ENCODE peak calls at places on chromosomes 6 and 20, in six cellular contexts. X, U, E, R, Y and M are unnamed samples.

GRCh38 chr20:58219342-58219700 is 9.1 kb downstream of the ANKRD60 start:
- DNase-seq in E (no peak), U (no peak), Y (no peak), R (no peak), X (peak; percentile 88), M (peak; percentile 90)

GRCh38 chr6:111050265-111051023 is 36.9 kb upstream of the SLC16A10 start:
- DNase-seq in X (no peak), R (no peak), Y (no peak), U (no peak), E (no peak), M (no peak)

GRCh38 chr20:48944663-48945297 is 23.3 kb downstream of the ARFGEF2 start:
- DNase-seq in Y (no peak), U (no peak), X (no peak), E (no peak), R (no peak), M (no peak)

GRCh38 chr20:13401596-13401995 is 180.5 kb downstream of the ISM1 start:
- DNase-seq in U (no peak), E (no peak), X (no peak), R (no peak), Y (no peak), M (no peak)

GRCh38 chr6:143583542-143584330 is 72.2 kb upstream of the FUCA2 start:
- DNase-seq in Y (no peak), U (no peak), E (no peak), X (no peak), R (no peak), M (peak; percentile 91)

GRCh38 chr6:34237316-34237721 is 646 bp downstream of the HMGA1 start:
- DNase-seq in Y (no peak), U (no peak), X (no peak), R (peak; percentile 30), E (no peak), M (no peak)

GRCh38 chr6:53192590-53193232 is 44.1 kb upstream of the GCM1 start:
- DNase-seq in E (no peak), X (no peak), U (no peak), R (no peak), Y (no peak), M (peak; percentile 12)

GRCh38 chr20:58192065-58192464 is 36.4 kb downstream of the ANKRD60 start:
- DNase-seq in Y (no peak), X (no peak), R (no peak), U (no peak), E (no peak), M (no peak)

GRCh38 chr6:45504947-45505346 is 127.2 kb upstream of the SUPT3H start:
- DNase-seq in U (no peak), Y (peak; percentile 40), R (no peak), X (peak; percentile 97), E (no peak), M (peak; percentile 96)

GRCh38 chr6:28922841-28923317 is 906 bp downstream of the TRIM27 start:
- DNase-seq in X (no peak), E (peak; percentile 69), U (peak; percentile 47), R (peak; percentile 55), Y (no peak), M (peak; percentile 42)

GRCh38 chr6:139982652-139983051 is 608.2 kb upstream of the CITED2 start:
- DNase-seq in R (no peak), X (peak; percentile 92), U (no peak), Y (peak; percentile 59), E (no peak), M (peak; percentile 95)

GRCh38 chr6:20674664-20675063 is 140.4 kb downstream of the CDKAL1 start:
- DNase-seq in Y (no peak), R (no peak), X (no peak), E (no peak), U (no peak), M (no peak)

GRCh38 chr6:111427341-111428116 is 55.5 kb downstream of the REV3L start:
- DNase-seq in X (peak; percentile 31), U (no peak), E (peak; percentile 77), Y (peak; percentile 60), R (no peak), M (peak; percentile 93)

GRCh38 chr6:15329154-15329781 is 83.4 kb downstream of the JARID2 start:
- DNase-seq in Y (peak; percentile 87), X (peak; percentile 43), E (no peak), R (no peak), U (no peak), M (peak; percentile 97)

GRCh38 chr6:108914235-108915022 is 66.2 kb downstream of the ARMC2 start:
- DNase-seq in R (no peak), U (no peak), Y (no peak), E (peak; percentile 37), X (no peak), M (peak; percentile 79)

GRCh38 chr6:28794175-28795002 is 129.4 kb downstream of the TRIM27 start:
- DNase-seq in U (no peak), X (no peak), Y (no peak), E (peak; percentile 54), R (peak; percentile 29), M (peak; percentile 45)

GRCh38 chr6:150567823-150568383 is 31.8 kb upstream of the PLEKHG1 start:
- DNase-seq in U (peak; percentile 53), Y (no peak), X (no peak), E (no peak), R (no peak), M (no peak)

GRCh38 chr6:29502597-29502996 is 14.8 kb upstream of the MAS1L start:
- DNase-seq in Y (no peak), R (no peak), E (no peak), X (no peak), U (no peak), M (no peak)

GRCh38 chr6:164152611-164153010 is 738.1 kb downstream of the QKI start:
- DNase-seq in E (no peak), U (no peak), Y (no peak), X (no peak), R (no peak), M (no peak)

GRCh38 chr6:33683051-33683571 is 28.4 kb downstream of the UQCC2 start:
- DNase-seq in X (no peak), R (no peak), E (no peak), U (no peak), Y (no peak), M (no peak)

GRCh38 chr6:82331031-82331773 is 32.4 kb upstream of the TPBG start:
- DNase-seq in E (peak; percentile 42), X (peak; percentile 5), R (no peak), Y (peak; percentile 28), U (no peak), M (peak; percentile 67)

GRCh38 chr6:136371117-136371696 is 81.6 kb upstream of the BCLAF1 start:
- DNase-seq in R (no peak), U (no peak), Y (no peak), X (no peak), E (no peak), M (no peak)

GRCh38 chr6:106046116-106046853 is 39.9 kb upstream of the PRDM1 start:
- DNase-seq in Y (no peak), X (no peak), R (no peak), E (no peak), U (no peak), M (no peak)

GRCh38 chr20:45998761-45999160 is 9.9 kb upstream of the MMP9 start:
- DNase-seq in E (no peak), U (no peak), R (no peak), X (no peak), Y (no peak), M (no peak)

GRCh38 chr6:136435096-136435495 is 115.1 kb downstream of the MAP7 start:
- DNase-seq in U (no peak), X (no peak), R (peak; percentile 52), Y (no peak), E (no peak), M (no peak)

GRCh38 chr20:14958626-14959025 is 621.2 kb upstream of the FLRT3 start:
- DNase-seq in E (no peak), X (no peak), R (no peak), Y (no peak), U (no peak), M (no peak)

GRCh38 chr6:16723833-16724232 is 37.4 kb downstream of the ATXN1 start:
- DNase-seq in U (no peak), E (no peak), R (no peak), Y (peak; percentile 86), X (peak; percentile 69), M (peak; percentile 95)

GRCh38 chr6:43584892-43585570 is 9.0 kb downstream of the POLH start:
- DNase-seq in X (no peak), E (no peak), U (no peak), R (no peak), Y (no peak), M (no peak)

GRCh38 chr6:10449751-10450150 is 34.9 kb upstream of the TFAP2A start:
- DNase-seq in X (no peak), U (no peak), R (no peak), E (no peak), Y (no peak), M (no peak)

GRCh38 chr6:4503700-4504099 is 272.5 kb upstream of the CDYL start:
- DNase-seq in Y (no peak), X (no peak), E (no peak), U (no peak), R (no peak), M (no peak)

GRCh38 chr6:4509506-4509905 is 266.7 kb upstream of the CDYL start:
- DNase-seq in X (no peak), U (no peak), E (no peak), Y (no peak), R (no peak), M (no peak)

GRCh38 chr6:4506806-4507205 is 269.4 kb upstream of the CDYL start:
- DNase-seq in E (no peak), U (no peak), Y (no peak), X (no peak), R (no peak), M (peak; percentile 7)

GRCh38 chr6:4504700-4505099 is 271.5 kb upstream of the CDYL start:
- DNase-seq in X (no peak), U (no peak), R (no peak), E (no peak), Y (no peak), M (no peak)

DNA sequence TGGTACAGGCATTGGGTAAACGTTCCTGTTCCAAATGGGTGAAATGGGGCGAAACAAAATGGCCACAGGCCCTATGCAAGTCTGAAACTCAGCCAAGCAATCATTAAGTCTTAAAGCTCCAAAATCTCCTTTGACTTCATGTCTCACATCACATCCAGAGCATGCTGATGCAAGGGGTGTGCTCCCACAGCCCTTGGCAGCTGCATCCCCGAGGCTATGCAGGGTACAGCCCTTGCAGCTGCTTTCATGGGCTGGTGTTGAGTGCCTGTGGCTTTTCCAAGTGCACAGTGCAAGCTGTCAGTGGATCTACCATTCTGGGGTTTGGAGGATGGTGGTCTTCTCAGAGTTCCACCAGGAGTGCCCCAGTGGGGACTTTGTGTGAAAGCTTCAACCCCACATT is 270.0 kb upstream of the CDYL start:
- DNase-seq in E (no peak), X (no peak), Y (no peak), U (no peak), R (no peak), M (no peak)
- H3K4me3 ChIP-seq in E (no peak overlapping the region), X (no peak overlapping the region), Y (no peak overlapping the region), U (no peak overlapping the region), R (no peak overlapping the region), M (no peak overlapping the region)

GRCh38 chr6:40896696-40897095 is 142.3 kb downstream of the UNC5CL start:
- DNase-seq in R (no peak), Y (peak; percentile 28), E (no peak), U (no peak), X (no peak), M (no peak)
- TF ChIP-seq CTCF in R (no peak), Y (no peak), E (no peak), U (no peak), X (no peak), M (no peak)

GRCh38 chr6:7730003-7730402 is 4.1 kb downstream of the BMP6 start:
- DNase-seq in X (no peak), Y (no peak), R (no peak), E (no peak), U (no peak), M (no peak)
- H3K4me3 ChIP-seq in X (no peak overlapping the region), Y (no peak overlapping the region), R (no peak overlapping the region), E (no peak overlapping the region), U (no peak overlapping the region), M (no peak overlapping the region)

GRCh38 chr6:118419448-118420394 is 128.4 kb upstream of the PLN start:
- DNase-seq in R (no peak), E (no peak), X (no peak), U (no peak), Y (no peak), M (no peak)
- TF ChIP-seq CTCF in R (no peak), E (no peak), X (no peak), U (no peak), Y (no peak), M (no peak)